ENCODE peak calls at places on chromosomes 11 and 22, in seven cellular contexts. F is heart left ventricle; V is Karpas-422; X is K562; J is AG09309; I is stimulated activated CD4-positive, alpha-beta T cell treated with anti-CD3 and anti-CD28 coated beads, Interleukin-2, amount 100 ng/mL, for 24 hours; R is Calu3. M is an unnamed sample.

GRCh38 chr11:75400110-75400865 is 970 bp downstream of the RPS3 start:
- DNase-seq in V (peak), F (no peak), I (no peak), J (no peak), R (no peak), X (no peak), M (no peak)

GRCh38 chr22:29478326-29479276 is 1.4 kb upstream of the NEFH start:
- DNase-seq in I (no peak), X (peak), F (no peak), R (peak), V (peak), J (no peak), M (no peak)

GRCh38 chr11:110472858-110473257 is 43.1 kb downstream of the FDX1 start:
- DNase-seq in F (no peak), I (no peak), J (no peak), R (peak), V (no peak), X (no peak), M (no peak)

GRCh38 chr11:131246589-131247164 is 123.7 kb upstream of the NTM start:
- DNase-seq in I (peak), F (peak), X (peak), J (no peak), R (no peak), V (peak), M (no peak)

GRCh38 chr11:78715639-78716311 is 141.1 kb upstream of the NARS2 start:
- DNase-seq in R (peak), I (peak), J (no peak), F (no peak), V (peak), X (peak), M (no peak)

GRCh38 chr11:121249039-121249663 is 43.4 kb upstream of the SC5D start:
- DNase-seq in V (peak), X (peak), R (no peak), F (no peak), J (no peak), I (peak), M (no peak)

GRCh38 chr22:30790366-30790765 is 95.7 kb downstream of the OSBP2 start:
- DNase-seq in V (no peak), J (no peak), R (no peak), F (no peak), I (no peak), X (no peak), M (no peak)

GRCh38 chr22:31350410-31350863 is 4.3 kb upstream of the PATZ1 start:
- DNase-seq in V (no peak), X (peak), I (no peak), J (no peak), F (no peak), R (peak), M (no peak)

GRCh38 chr22:20429254-20430100 is 8.1 kb downstream of the SCARF2 start:
- DNase-seq in J (no peak), I (peak), V (peak), X (peak), R (peak), F (peak), M (peak)

GRCh38 chr22:42939941-42940653 is 74.9 kb downstream of the PACSIN2 start:
- DNase-seq in X (no peak), V (no peak), R (peak), F (peak), I (no peak), J (no peak), M (no peak)

GRCh38 chr11:123525511-123525918 is 95.4 kb downstream of the GRAMD1B start:
- DNase-seq in V (no peak), I (no peak), X (no peak), R (no peak), J (no peak), F (peak), M (no peak)